ENCODE peak calls at places on chromosomes 6 and 20, in five cellular contexts. B is GM23338, K is HCT116, C is spleen, Y is breast epithelium. U is an unnamed sample.

GRCh38 chr20:43590036-43590391 is 723 bp upstream of the IFT52 start:
- DNase-seq in B (peak), K (no peak), C (no peak), Y (no peak), U (peak)

GRCh38 chr6:90860822-90861601 is 274.1 kb upstream of the MAP3K7 start:
- DNase-seq in B (no peak), K (no peak), C (no peak), Y (no peak), U (no peak)

GRCh38 chr20:3082955-3083952 is 1.3 kb downstream of the AVP start:
- DNase-seq in B (peak), K (no peak), C (no peak), Y (no peak), U (no peak)

GRCh38 chr6:161444464-161444863 is 170.6 kb upstream of the AGPAT4 start:
- DNase-seq in B (peak), K (no peak), C (no peak), Y (no peak), U (no peak)

GRCh38 chr6:147614501-147614900 is 106.0 kb downstream of the SAMD5 start:
- DNase-seq in B (no peak), K (no peak), C (no peak), Y (no peak), U (no peak)

GRCh38 chr6:46042355-46042999 is 26.8 kb upstream of the CLIC5 start:
- DNase-seq in B (peak), K (peak), C (no peak), Y (no peak), U (peak)

GRCh38 chr20:25076731-25077609 is 5.0 kb downstream of the VSX1 start:
- DNase-seq in B (peak), K (peak), C (no peak), Y (peak), U (no peak)

GRCh38 chr6:44833248-44833647 is 445.7 kb downstream of the CDC5L start:
- DNase-seq in B (no peak), K (no peak), C (no peak), Y (no peak), U (no peak)

GRCh38 chr6:106360989-106361430 is 493 bp downstream of the CRYBG1 start:
- DNase-seq in B (peak), K (no peak), C (peak), Y (peak), U (peak)

GRCh38 chr20:59421089-59421488 is 120.7 kb downstream of the EDN3 start:
- DNase-seq in B (no peak), K (no peak), C (no peak), Y (no peak), U (no peak)

GRCh38 chr6:16684896-16685554 is 76.2 kb downstream of the ATXN1 start:
- DNase-seq in B (no peak), K (peak), C (no peak), Y (no peak), U (no peak)

GRCh38 chr20:56995635-56996075 is 270.8 kb downstream of the BMP7 start:
- DNase-seq in B (peak), K (peak), C (no peak), Y (no peak), U (no peak)

GRCh38 chr6:129575378-129576118 is 134.4 kb downstream of the ARHGAP18 start:
- DNase-seq in B (peak), K (peak), C (no peak), Y (no peak), U (peak)

GRCh38 chr6:137467211-137467610 is 27.0 kb downstream of the OLIG3 start:
- DNase-seq in B (no peak), K (no peak), C (no peak), Y (no peak), U (no peak)

DNA sequence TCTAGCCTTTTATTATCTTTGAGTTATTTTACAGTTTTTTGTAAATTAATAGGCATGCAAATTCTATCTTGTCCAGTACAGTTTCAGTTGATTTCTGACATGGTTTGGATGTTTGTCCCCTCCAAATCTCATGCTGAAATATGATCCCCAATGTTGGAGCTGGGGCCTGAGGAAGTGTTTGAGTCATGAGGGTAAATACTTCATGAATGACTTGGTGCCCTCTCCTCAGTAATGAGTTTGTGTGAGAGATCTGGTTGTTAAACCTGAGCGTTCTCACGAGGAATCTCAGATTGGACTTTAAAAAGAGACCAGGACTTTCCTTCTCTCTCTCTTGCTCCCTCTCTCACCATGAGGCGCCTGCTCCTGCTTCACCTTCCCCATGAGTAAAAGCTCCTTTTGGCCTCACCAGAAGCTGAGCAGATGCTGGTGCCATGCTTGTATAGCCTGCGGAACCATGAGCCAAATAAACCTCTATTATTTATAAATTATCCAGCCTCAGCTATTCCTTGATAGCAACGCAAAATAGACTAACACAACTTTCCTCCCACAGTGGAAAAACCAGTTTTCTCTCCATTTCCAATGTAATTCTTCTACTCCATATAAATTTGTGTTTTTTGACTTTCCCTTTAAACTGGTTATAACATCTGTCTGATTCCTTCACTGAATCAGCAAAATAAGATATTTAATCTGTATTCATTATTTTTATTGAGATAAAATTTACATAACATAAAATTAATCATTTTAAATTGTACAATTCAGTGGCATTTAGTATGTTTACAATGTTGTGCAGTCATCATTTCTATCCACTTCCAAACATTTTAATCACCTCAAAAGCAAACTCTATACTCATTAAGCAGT is 78.7 kb upstream of the PRSS16 start:
- DNase-seq in B (no peak), K (no peak), C (no peak), Y (no peak), U (no peak)
- H3K27ac ChIP-seq in B (no peak), K (no peak), C (no peak), Y (no peak), U (no peak)

GRCh38 chr6:118371955-118372354 is 176.1 kb upstream of the PLN start:
- DNase-seq in B (no peak), K (no peak), C (no peak), Y (no peak), U (no peak)
- TF ChIP-seq POLR2AphosphoS5 in B (no peak), K (no peak), C (no peak), Y (no peak), U (no peak)

DNA sequence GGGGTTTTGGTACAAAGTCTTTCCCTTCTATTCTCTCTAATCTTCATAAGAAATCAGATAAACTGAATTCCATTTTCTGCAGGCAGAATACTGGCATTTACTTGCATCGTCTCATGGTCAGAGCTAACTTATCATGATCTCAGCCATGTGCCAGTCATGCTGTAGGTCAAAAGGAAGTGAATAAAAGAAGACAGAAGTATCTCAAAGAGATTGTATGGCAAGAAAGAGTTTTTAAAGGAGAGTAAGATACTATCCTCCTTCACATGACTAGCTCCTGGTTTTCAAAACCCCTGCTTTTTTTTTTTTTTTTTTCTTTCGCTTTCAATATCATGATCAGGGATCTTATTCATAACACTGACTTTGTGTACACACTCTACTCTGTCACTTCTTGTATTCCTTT is 398.3 kb downstream of the C6orf118 start:
- DNase-seq in B (no peak), K (no peak), C (no peak), Y (no peak), U (no peak)
- H3K27ac ChIP-seq in B (no peak), K (no peak), C (no peak), Y (no peak), U (no peak)

GRCh38 chr20:50628853-50629674 is 62.3 kb downstream of the RIPOR3 start:
- DNase-seq in B (peak), K (no peak), C (no peak), Y (no peak), U (no peak)
- TF ChIP-seq POLR2AphosphoS5 in B (no peak), K (no peak), C (no peak), Y (no peak), U (no peak)

DNA sequence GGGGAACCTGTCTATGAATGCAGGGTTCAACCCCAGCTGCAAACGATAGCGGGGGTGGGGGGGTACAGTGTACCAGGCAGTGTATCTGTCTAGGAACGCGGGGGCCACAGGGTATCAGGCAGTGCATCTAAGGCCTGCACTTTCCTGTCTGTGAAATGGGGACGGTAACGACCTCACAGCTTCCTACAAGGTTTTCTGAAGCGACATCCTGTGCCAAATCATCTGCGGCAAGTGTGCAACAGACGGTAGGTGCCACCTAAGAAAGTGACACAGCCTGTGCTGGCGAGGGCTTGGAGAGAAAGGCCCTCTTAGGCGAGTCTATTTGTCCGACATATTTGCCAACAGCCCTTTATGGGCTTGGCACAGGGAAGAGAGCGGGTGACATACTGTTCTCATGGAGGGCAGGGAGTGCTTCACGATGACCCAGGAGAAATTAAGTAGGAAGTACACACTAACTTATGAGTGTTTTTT is 3.8 kb downstream of the DIDO1 start:
- DNase-seq in B (no peak), K (no peak), C (no peak), Y (no peak), U (no peak)
- H3K27ac ChIP-seq in B (peak), K (peak), C (no peak), Y (peak), U (no peak)

GRCh38 chr20:58081842-58082241 is 146.6 kb downstream of the ANKRD60 start:
- DNase-seq in B (no peak), K (no peak), C (no peak), Y (no peak), U (no peak)
- TF ChIP-seq POLR2AphosphoS5 in B (no peak), K (no peak), C (no peak), Y (no peak), U (no peak)

DNA sequence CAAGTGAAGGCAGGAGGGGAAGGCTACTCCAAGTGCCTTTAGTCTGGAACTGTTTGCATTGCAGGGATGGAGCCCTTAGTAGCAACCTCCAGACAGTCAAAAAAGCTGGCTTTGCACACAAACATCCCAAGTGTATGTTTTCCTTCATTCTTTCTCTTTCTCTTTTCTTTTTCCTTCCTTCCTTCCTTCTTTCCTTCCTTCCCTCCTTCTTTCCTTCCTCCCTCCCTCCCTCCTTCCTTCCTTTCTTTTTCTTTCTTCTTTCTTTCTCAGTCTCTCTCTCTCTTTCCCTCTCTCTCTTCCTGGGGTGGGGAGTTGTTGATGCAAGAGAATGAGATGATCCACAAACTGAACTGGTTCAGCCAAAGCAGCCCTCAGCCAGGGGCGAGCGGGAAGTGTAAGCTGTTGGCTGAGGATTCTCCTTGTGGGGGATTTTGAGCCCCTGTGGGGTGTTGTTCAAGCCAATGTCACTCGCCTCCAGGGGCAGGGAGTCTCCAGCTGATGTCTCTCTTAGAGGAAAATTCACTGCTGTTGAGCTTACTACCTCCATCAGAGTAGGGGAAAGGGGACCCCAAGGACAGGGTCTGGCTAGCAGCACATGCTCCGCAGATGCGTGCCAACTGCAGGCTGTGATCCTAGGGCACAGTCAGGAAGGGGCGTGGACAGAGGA is 11.7 kb downstream of the RSPO4 start:
- DNase-seq in B (no peak), K (no peak), C (no peak), Y (no peak), U (no peak)
- H3K27ac ChIP-seq in B (no peak), K (no peak), C (no peak), Y (no peak), U (no peak)